ENCODE peak calls at places on chromosome 13, in six cellular contexts. O is SK-N-SH; J is spleen; H is effector memory CD4-positive, alpha-beta T cell; S is progenitor cell of endocrine pancreas; M is endothelial cell. B is an unnamed sample.

GRCh38 chr13:87120476-87120875 is 550.7 kb upstream of the SLITRK5 start:
- DNase-seq in S (no peak), M (no peak), H (no peak), J (no peak), O (no peak), B (no peak)

GRCh38 chr13:44735806-44736205 is 159.7 kb upstream of the TSC22D1 start:
- DNase-seq in J (no peak), O (no peak), H (no peak), M (no peak), S (no peak), B (no peak)

GRCh38 chr13:25432686-25433085 is 60.9 kb downstream of the ATP8A2 start:
- DNase-seq in S (no peak), O (no peak), M (no peak), H (no peak), J (no peak), B (no peak)

GRCh38 chr13:106446011-106446410 is 89.5 kb downstream of the EFNB2 start:
- DNase-seq in O (no peak), J (no peak), M (no peak), H (no peak), S (no peak), B (no peak)

GRCh38 chr13:51158923-51159322 is 47.8 kb upstream of the C13orf42 start:
- DNase-seq in M (no peak), S (no peak), J (no peak), H (no peak), O (no peak), B (no peak)

GRCh38 chr13:43023244-43023931 is at the start of gene DNAJC15:
- DNase-seq in O (peak; percentile 80), M (peak; percentile 73), S (peak; percentile 66), H (peak; percentile 13), J (peak; percentile 94), B (peak; percentile 77)

GRCh38 chr13:80305737-80306136 is 35.2 kb downstream of the SPRY2 start:
- DNase-seq in O (no peak), M (no peak), J (no peak), H (no peak), S (no peak), B (no peak)

GRCh38 chr13:50742353-50742752 is 101.1 kb downstream of the DLEU7 start:
- DNase-seq in H (no peak), M (no peak), O (no peak), J (no peak), S (no peak), B (no peak)

GRCh38 chr13:28626266-28626665 is 32.7 kb upstream of the POMP start:
- DNase-seq in H (no peak), J (no peak), O (no peak), S (no peak), M (no peak), B (no peak)

GRCh38 chr13:97397267-97397666 is 36.7 kb upstream of the RAP2A start:
- DNase-seq in M (no peak), J (no peak), H (no peak), O (no peak), S (no peak), B (no peak)

GRCh38 chr13:93708323-93709075 is 481.9 kb downstream of the GPC6 start:
- DNase-seq in H (no peak), M (no peak), S (no peak), J (no peak), O (no peak), B (no peak)

GRCh38 chr13:35920816-35921215 is 210.4 kb downstream of the DCLK1 start:
- DNase-seq in M (no peak), S (no peak), J (no peak), O (no peak), H (no peak), B (no peak)

GRCh38 chr13:59906413-59907027 is 257.2 kb downstream of the DIAPH3 start:
- DNase-seq in O (peak; percentile 27), H (no peak), S (no peak), M (no peak), J (no peak), B (no peak)

GRCh38 chr13:77375554-77375953 is 48.7 kb upstream of the MYCBP2 start:
- DNase-seq in O (no peak), M (no peak), J (no peak), H (no peak), S (no peak), B (no peak)

GRCh38 chr13:30196025-30196424 is 111.3 kb downstream of the KATNAL1 start:
- DNase-seq in S (no peak), M (no peak), J (no peak), H (no peak), O (peak; percentile 77), B (no peak)

GRCh38 chr13:49560270-49561063 is 24.9 kb downstream of the RCBTB1 start:
- DNase-seq in H (no peak), O (no peak), M (no peak), J (no peak), S (peak; percentile 19), B (no peak)

GRCh38 chr13:100196380-100196779 is 107.5 kb downstream of the PCCA start:
- DNase-seq in M (no peak), S (no peak), O (no peak), H (no peak), J (no peak), B (no peak)

GRCh38 chr13:109476001-109476400 is 310.4 kb downstream of the IRS2 start:
- DNase-seq in M (no peak), J (no peak), O (no peak), H (no peak), S (no peak), B (no peak)

GRCh38 chr13:113558461-113558860 is 26.1 kb upstream of the TFDP1 start:
- DNase-seq in J (no peak), O (no peak), H (no peak), S (no peak), M (no peak), B (no peak)

GRCh38 chr13:99326012-99326411 is 18.8 kb upstream of the GPR183 start:
- DNase-seq in J (no peak), M (no peak), S (no peak), H (no peak), O (no peak), B (no peak)

GRCh38 chr13:43058318-43058674 is 34.9 kb downstream of the DNAJC15 start:
- DNase-seq in M (no peak), O (no peak), S (no peak), J (no peak), H (no peak), B (no peak)

GRCh38 chr13:30113983-30114491 is 193.3 kb downstream of the KATNAL1 start:
- DNase-seq in H (no peak), M (no peak), J (no peak), O (no peak), S (no peak), B (no peak)

GRCh38 chr13:57627663-57628062 is 3.9 kb upstream of the PCDH17 start:
- DNase-seq in H (no peak), J (no peak), O (peak; percentile 51), S (no peak), M (no peak), B (no peak)

GRCh38 chr13:54373211-54373610 is 1344.6 kb downstream of the OLFM4 start:
- DNase-seq in H (no peak), O (no peak), S (no peak), M (no peak), J (no peak), B (no peak)

GRCh38 chr13:39385621-39386231 is 217.3 kb downstream of the LHFPL6 start:
- DNase-seq in H (no peak), J (no peak), M (no peak), S (no peak), O (no peak), B (no peak)

GRCh38 chr13:25727776-25728175 is 324.0 kb downstream of the SHISA2 start:
- DNase-seq in M (no peak), H (no peak), O (no peak), J (no peak), S (no peak), B (no peak)

GRCh38 chr13:72643339-72643989 is 84.0 kb downstream of the MZT1 start:
- DNase-seq in M (peak; percentile 64), O (peak; percentile 22), H (no peak), J (no peak), S (no peak), B (peak; percentile 10)

GRCh38 chr13:28494861-28495585 is at the start of gene FLT1:
- DNase-seq in J (peak; percentile 85), O (peak; percentile 41), M (peak; percentile 96), S (peak; percentile 27), H (no peak), B (peak; percentile 32)

GRCh38 chr13:84400711-84401110 is 518.4 kb upstream of the SLITRK1 start:
- DNase-seq in S (no peak), O (no peak), M (no peak), J (no peak), H (no peak), B (no peak)

B was measured in activated T-helper 2 cell treated with anti-CD3 and anti-CD28 coated beads, Interferon-gamma antibody, Interleukin-2, Interleukin-4, amounts not matched to agents 10 μg/mL and 5 μg/mL and 100 μg/mL, durations not matched to agents 14 hours and 24 hours and 36 hours.